ENCODE peak calls at places on chromosomes 7 and 10, in seven cellular contexts. One of them, this sample, is unnamed.

GRCh38 chr7:13115157-13115772 is 427.8 kb downstream of the ARL4A start:
- DNase-seq in cardiac muscle cell: peak; percentile 11
- DNase-seq in heart right ventricle: no peak
- DNase-seq in mammary epithelial cell: peak; percentile 6
- DNase-seq in pancreas: no peak
- DNase-seq in CD8-positive, alpha-beta memory T cell: no peak
- DNase-seq in OCI-LY7: no peak
- DNase-seq in this sample: peak; percentile 11

GRCh38 chr7:41508755-41509154 is 194.1 kb downstream of the INHBA start:
- DNase-seq in cardiac muscle cell: no peak
- DNase-seq in heart right ventricle: no peak
- DNase-seq in mammary epithelial cell: no peak
- DNase-seq in pancreas: no peak
- DNase-seq in CD8-positive, alpha-beta memory T cell: no peak
- DNase-seq in OCI-LY7: no peak
- DNase-seq in this sample: no peak

GRCh38 chr7:142854505-142855400 is at the start of gene EPHB6:
- DNase-seq in cardiac muscle cell: peak; percentile 91
- DNase-seq in heart right ventricle: peak; percentile 84
- DNase-seq in mammary epithelial cell: peak; percentile 42
- DNase-seq in pancreas: peak; percentile 94
- DNase-seq in CD8-positive, alpha-beta memory T cell: peak; percentile 70
- DNase-seq in OCI-LY7: peak; percentile 38
- DNase-seq in this sample: peak; percentile 83

GRCh38 chr7:3013975-3014792 is 29.5 kb downstream of the CARD11 start:
- DNase-seq in cardiac muscle cell: no peak
- DNase-seq in heart right ventricle: no peak
- DNase-seq in mammary epithelial cell: no peak
- DNase-seq in pancreas: peak; percentile 39
- DNase-seq in CD8-positive, alpha-beta memory T cell: no peak
- DNase-seq in OCI-LY7: no peak
- DNase-seq in this sample: no peak

GRCh38 chr10:121284952-121285351 is 313.3 kb downstream of the FGFR2 start:
- DNase-seq in cardiac muscle cell: no peak
- DNase-seq in heart right ventricle: no peak
- DNase-seq in mammary epithelial cell: peak; percentile 35
- DNase-seq in pancreas: no peak
- DNase-seq in CD8-positive, alpha-beta memory T cell: no peak
- DNase-seq in OCI-LY7: no peak
- DNase-seq in this sample: no peak

GRCh38 chr10:14545827-14546226 is 215.1 kb upstream of the FRMD4A start:
- DNase-seq in cardiac muscle cell: no peak
- DNase-seq in heart right ventricle: no peak
- DNase-seq in mammary epithelial cell: peak; percentile 45
- DNase-seq in pancreas: no peak
- DNase-seq in CD8-positive, alpha-beta memory T cell: no peak
- DNase-seq in OCI-LY7: peak; percentile 40
- DNase-seq in this sample: no peak

GRCh38 chr10:88115406-88115805 is 252.0 kb downstream of the PTEN start:
- DNase-seq in cardiac muscle cell: no peak
- DNase-seq in heart right ventricle: no peak
- DNase-seq in mammary epithelial cell: no peak
- DNase-seq in pancreas: no peak
- DNase-seq in CD8-positive, alpha-beta memory T cell: no peak
- DNase-seq in OCI-LY7: no peak
- DNase-seq in this sample: no peak

GRCh38 chr7:20064974-20065862 is 152.0 kb downstream of the MACC1 start:
- DNase-seq in cardiac muscle cell: peak; percentile 61
- DNase-seq in heart right ventricle: no peak
- DNase-seq in mammary epithelial cell: peak; percentile 4
- DNase-seq in pancreas: no peak
- DNase-seq in CD8-positive, alpha-beta memory T cell: no peak
- DNase-seq in OCI-LY7: peak; percentile 70
- DNase-seq in this sample: peak; percentile 12

GRCh38 chr10:131210181-131210580 is 101.3 kb downstream of the TCERG1L start:
- DNase-seq in cardiac muscle cell: no peak
- DNase-seq in heart right ventricle: no peak
- DNase-seq in mammary epithelial cell: no peak
- DNase-seq in pancreas: no peak
- DNase-seq in CD8-positive, alpha-beta memory T cell: no peak
- DNase-seq in OCI-LY7: no peak
- DNase-seq in this sample: no peak

GRCh38 chr10:88157981-88158465 is 294.6 kb downstream of the PTEN start:
- DNase-seq in cardiac muscle cell: no peak
- DNase-seq in heart right ventricle: no peak
- DNase-seq in mammary epithelial cell: peak; percentile 79
- DNase-seq in pancreas: no peak
- DNase-seq in CD8-positive, alpha-beta memory T cell: no peak
- DNase-seq in OCI-LY7: peak; percentile 23
- DNase-seq in this sample: no peak

GRCh38 chr7:105934577-105935185 is 28.4 kb upstream of the CDHR3 start:
- DNase-seq in cardiac muscle cell: peak; percentile 72
- DNase-seq in heart right ventricle: peak; percentile 16
- DNase-seq in mammary epithelial cell: peak; percentile 12
- DNase-seq in pancreas: no peak
- DNase-seq in CD8-positive, alpha-beta memory T cell: no peak
- DNase-seq in OCI-LY7: peak; percentile 55
- DNase-seq in this sample: no peak

GRCh38 chr7:36639826-36640225 is 84.5 kb downstream of the AOAH start:
- DNase-seq in cardiac muscle cell: no peak
- DNase-seq in heart right ventricle: no peak
- DNase-seq in mammary epithelial cell: no peak
- DNase-seq in pancreas: no peak
- DNase-seq in CD8-positive, alpha-beta memory T cell: peak; percentile 68
- DNase-seq in OCI-LY7: no peak
- DNase-seq in this sample: no peak

GRCh38 chr7:122727759-122728158 is 25.0 kb upstream of the RNF148 start:
- DNase-seq in cardiac muscle cell: no peak
- DNase-seq in heart right ventricle: no peak
- DNase-seq in mammary epithelial cell: no peak
- DNase-seq in pancreas: no peak
- DNase-seq in CD8-positive, alpha-beta memory T cell: no peak
- DNase-seq in OCI-LY7: no peak
- DNase-seq in this sample: no peak

GRCh38 chr10:86829472-86829871 is 73.1 kb downstream of the BMPR1A start:
- DNase-seq in cardiac muscle cell: no peak
- DNase-seq in heart right ventricle: no peak
- DNase-seq in mammary epithelial cell: no peak
- DNase-seq in pancreas: no peak
- DNase-seq in CD8-positive, alpha-beta memory T cell: no peak
- DNase-seq in OCI-LY7: no peak
- DNase-seq in this sample: no peak

GRCh38 chr10:22433875-22434274 is 88.6 kb downstream of the SPAG6 start:
- DNase-seq in cardiac muscle cell: no peak
- DNase-seq in heart right ventricle: no peak
- DNase-seq in mammary epithelial cell: peak; percentile 67
- DNase-seq in pancreas: no peak
- DNase-seq in CD8-positive, alpha-beta memory T cell: no peak
- DNase-seq in OCI-LY7: no peak
- DNase-seq in this sample: peak; percentile 48

GRCh38 chr10:133100706-133101463 is 13.2 kb downstream of the ADGRA1 start:
- DNase-seq in cardiac muscle cell: peak; percentile 55
- DNase-seq in heart right ventricle: no peak
- DNase-seq in mammary epithelial cell: no peak
- DNase-seq in pancreas: peak; percentile 72
- DNase-seq in CD8-positive, alpha-beta memory T cell: no peak
- DNase-seq in OCI-LY7: no peak
- DNase-seq in this sample: peak; percentile 95

GRCh38 chr7:47480576-47481538 is 101.1 kb downstream of the TNS3 start:
- DNase-seq in cardiac muscle cell: no peak
- DNase-seq in heart right ventricle: no peak
- DNase-seq in mammary epithelial cell: no peak
- DNase-seq in pancreas: no peak
- DNase-seq in CD8-positive, alpha-beta memory T cell: no peak
- DNase-seq in OCI-LY7: no peak
- DNase-seq in this sample: peak; percentile 37

GRCh38 chr7:47482013-47482761 is 99.7 kb downstream of the TNS3 start:
- DNase-seq in cardiac muscle cell: peak; percentile 74
- DNase-seq in heart right ventricle: peak; percentile 70
- DNase-seq in mammary epithelial cell: peak; percentile 86
- DNase-seq in pancreas: no peak
- DNase-seq in CD8-positive, alpha-beta memory T cell: no peak
- DNase-seq in OCI-LY7: no peak
- DNase-seq in this sample: no peak

GRCh38 chr7:47479821-47480575 is 101.9 kb downstream of the TNS3 start:
- DNase-seq in cardiac muscle cell: no peak
- DNase-seq in heart right ventricle: no peak
- DNase-seq in mammary epithelial cell: no peak
- DNase-seq in pancreas: no peak
- DNase-seq in CD8-positive, alpha-beta memory T cell: no peak
- DNase-seq in OCI-LY7: peak; percentile 57
- DNase-seq in this sample: no peak

GRCh38 chr7:47483604-47484273 is 98.2 kb downstream of the TNS3 start:
- DNase-seq in cardiac muscle cell: no peak
- DNase-seq in heart right ventricle: no peak
- DNase-seq in mammary epithelial cell: no peak
- DNase-seq in pancreas: no peak
- DNase-seq in CD8-positive, alpha-beta memory T cell: no peak
- DNase-seq in OCI-LY7: peak; percentile 52
- DNase-seq in this sample: peak; percentile 28

GRCh38 chr7:47481656-47482012 is 100.3 kb downstream of the TNS3 start:
- DNase-seq in cardiac muscle cell: no peak
- DNase-seq in heart right ventricle: no peak
- DNase-seq in mammary epithelial cell: no peak
- DNase-seq in pancreas: no peak
- DNase-seq in CD8-positive, alpha-beta memory T cell: no peak
- DNase-seq in OCI-LY7: no peak
- DNase-seq in this sample: no peak
- H3K4me1 ChIP-seq in cardiac muscle cell: peaks cover 35% of the 10 kb centered on the region
- H3K4me1 ChIP-seq in heart right ventricle: peaks cover 63% of the 10 kb centered on the region
- H3K4me1 ChIP-seq in mammary epithelial cell: peaks cover 17% of the 10 kb centered on the region
- H3K4me1 ChIP-seq in pancreas: peaks cover 71% of the 10 kb centered on the region
- H3K4me1 ChIP-seq in CD8-positive, alpha-beta memory T cell: no peaks in the 10 kb centered on the region
- H3K4me1 ChIP-seq in OCI-LY7: peaks cover 33% of the 10 kb centered on the region
- H3K4me1 ChIP-seq in this sample: peaks cover 31% of the 10 kb centered on the region

GRCh38 chr7:149010451-149010850 is 17.9 kb downstream of the PDIA4 start:
- DNase-seq in cardiac muscle cell: no peak
- DNase-seq in heart right ventricle: no peak
- DNase-seq in mammary epithelial cell: no peak
- DNase-seq in pancreas: no peak
- DNase-seq in CD8-positive, alpha-beta memory T cell: no peak
- DNase-seq in OCI-LY7: no peak
- DNase-seq in this sample: no peak
- H3K36me3 ChIP-seq in cardiac muscle cell: peaks cover 70% of the 10 kb centered on the region
- H3K36me3 ChIP-seq in heart right ventricle: peaks cover 86% of the 10 kb centered on the region
- H3K36me3 ChIP-seq in mammary epithelial cell: peaks cover 26% of the 10 kb centered on the region
- H3K36me3 ChIP-seq in pancreas: peaks cover 42% of the 10 kb centered on the region
- H3K36me3 ChIP-seq in CD8-positive, alpha-beta memory T cell: peaks cover 47% of the 10 kb centered on the region
- H3K36me3 ChIP-seq in OCI-LY7: peaks cover 100% of the 10 kb centered on the region
- H3K36me3 ChIP-seq in this sample: peaks cover 91% of the 10 kb centered on the region

GRCh38 chr10:97726636-97727178 is 10.2 kb upstream of the ZFYVE27 start:
- DNase-seq in cardiac muscle cell: no peak
- DNase-seq in heart right ventricle: no peak
- DNase-seq in mammary epithelial cell: peak; percentile 85
- DNase-seq in pancreas: no peak
- DNase-seq in CD8-positive, alpha-beta memory T cell: no peak
- DNase-seq in OCI-LY7: no peak
- DNase-seq in this sample: no peak
- H3K4me3 ChIP-seq in cardiac muscle cell: no peak overlapping the region
- H3K4me3 ChIP-seq in heart right ventricle: no peak overlapping the region
- H3K4me3 ChIP-seq in mammary epithelial cell: peak overlapping the region; percentile 40
- H3K4me3 ChIP-seq in pancreas: no peak overlapping the region
- H3K4me3 ChIP-seq in CD8-positive, alpha-beta memory T cell: no peak overlapping the region
- H3K4me3 ChIP-seq in OCI-LY7: no peak overlapping the region
- H3K4me3 ChIP-seq in this sample: no peak overlapping the region

DNA sequence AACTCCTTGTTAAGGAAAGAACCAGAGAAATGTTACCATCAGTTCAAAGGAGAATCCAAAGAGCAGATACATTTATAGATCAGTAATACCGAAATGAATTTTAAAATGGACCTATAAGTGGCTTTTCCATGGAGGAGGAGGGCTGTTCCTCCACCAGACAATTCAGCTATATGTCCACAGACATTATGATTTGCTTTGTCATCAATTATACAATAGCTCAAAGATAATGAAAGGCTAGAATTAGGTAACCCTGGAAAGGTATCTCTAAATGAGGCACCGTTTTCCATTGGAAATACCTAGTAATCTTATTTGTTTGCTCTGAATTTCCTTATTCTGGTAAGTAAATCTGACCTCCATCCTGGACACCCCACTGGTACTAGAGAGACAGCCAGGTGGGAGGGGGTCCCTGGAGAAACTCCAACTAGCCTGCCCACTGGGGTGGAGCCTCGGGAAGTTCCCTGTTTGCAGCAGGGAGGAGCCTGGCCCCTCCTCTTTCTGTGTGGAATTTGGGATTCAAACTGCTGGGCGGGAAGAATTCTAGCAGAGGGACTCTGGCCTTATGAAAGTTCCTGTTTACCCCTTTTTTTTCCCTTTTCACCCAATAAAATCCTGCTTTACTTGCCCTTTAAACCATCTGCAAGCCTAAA is 218.0 kb downstream of the PHF14 start:
- DNase-seq in cardiac muscle cell: no peak
- DNase-seq in heart right ventricle: no peak
- DNase-seq in mammary epithelial cell: no peak
- DNase-seq in pancreas: no peak
- DNase-seq in CD8-positive, alpha-beta memory T cell: no peak
- DNase-seq in OCI-LY7: no peak
- DNase-seq in this sample: peak; percentile 39
- H3K4me1 ChIP-seq in cardiac muscle cell: peaks cover 8% of the 10 kb centered on the region
- H3K4me1 ChIP-seq in heart right ventricle: no peaks in the 10 kb centered on the region
- H3K4me1 ChIP-seq in mammary epithelial cell: no peaks in the 10 kb centered on the region
- H3K4me1 ChIP-seq in pancreas: no peaks in the 10 kb centered on the region
- H3K4me1 ChIP-seq in CD8-positive, alpha-beta memory T cell: no peaks in the 10 kb centered on the region
- H3K4me1 ChIP-seq in OCI-LY7: no peaks in the 10 kb centered on the region
- H3K4me1 ChIP-seq in this sample: peaks cover 29% of the 10 kb centered on the region

DNA sequence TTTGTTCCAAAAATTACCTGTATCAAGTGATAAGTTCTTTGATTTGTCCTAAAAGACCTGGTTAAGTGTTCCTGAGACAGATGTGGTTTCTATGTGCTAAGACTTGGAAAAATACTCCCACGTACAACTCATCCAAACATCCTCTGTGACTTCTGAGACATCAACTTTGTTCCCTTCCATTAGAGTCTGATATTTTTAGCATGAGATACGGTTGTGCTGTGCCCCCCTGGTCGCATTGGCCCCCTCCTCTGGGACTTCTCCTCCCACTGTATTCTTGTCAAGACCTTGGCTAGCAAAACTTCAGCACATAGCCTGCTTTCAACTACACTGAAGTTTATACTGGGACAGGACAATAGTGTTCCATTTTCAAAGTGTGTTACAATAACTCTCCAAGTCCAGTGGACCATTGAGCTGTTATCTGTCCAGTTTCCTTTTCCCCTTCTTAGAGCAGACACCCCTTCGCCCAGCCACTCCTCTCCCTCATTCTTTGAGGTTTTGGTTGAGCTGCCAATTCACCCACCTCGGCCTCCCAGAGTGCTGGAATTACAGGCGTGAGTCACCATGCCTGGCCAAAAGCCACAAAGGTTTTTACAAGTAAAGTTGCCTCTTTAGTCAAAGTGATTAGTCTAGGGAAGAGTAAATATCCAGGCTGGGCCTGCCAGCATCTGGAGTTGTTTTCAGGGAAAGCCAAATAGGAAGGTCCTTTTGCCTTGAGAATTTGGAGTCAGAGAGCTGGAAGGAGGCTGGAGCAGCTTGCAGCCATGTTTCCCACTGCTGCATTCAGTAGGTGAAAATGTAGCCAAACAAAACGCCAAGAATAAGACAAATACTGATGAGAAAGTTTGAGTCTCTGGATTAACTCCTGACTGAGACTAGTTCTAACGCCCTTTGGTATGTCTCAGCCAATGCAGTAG is 17.8 kb upstream of the PDLIM1 start:
- DNase-seq in cardiac muscle cell: no peak
- DNase-seq in heart right ventricle: peak; percentile 74
- DNase-seq in mammary epithelial cell: peak; percentile 95
- DNase-seq in pancreas: peak; percentile 73
- DNase-seq in CD8-positive, alpha-beta memory T cell: no peak
- DNase-seq in OCI-LY7: no peak
- DNase-seq in this sample: no peak
- H3K36me3 ChIP-seq in cardiac muscle cell: no peaks in the 10 kb centered on the region
- H3K36me3 ChIP-seq in heart right ventricle: peaks cover 18% of the 10 kb centered on the region
- H3K36me3 ChIP-seq in mammary epithelial cell: no peaks in the 10 kb centered on the region
- H3K36me3 ChIP-seq in pancreas: no peaks in the 10 kb centered on the region
- H3K36me3 ChIP-seq in CD8-positive, alpha-beta memory T cell: no peaks in the 10 kb centered on the region
- H3K36me3 ChIP-seq in OCI-LY7: no peaks in the 10 kb centered on the region
- H3K36me3 ChIP-seq in this sample: no peaks in the 10 kb centered on the region

This sample was measured in HAP-1.